ENCODE peak calls at places on chromosome 2, in nine cellular contexts. One of them, this sample, is unnamed.

GRCh38 chr2:55228224-55228563 is 3.9 kb downstream of the CLHC1 start:
- DNase-seq in stimulated activated CD4-positive, alpha-beta T cell treated with anti-CD3 and anti-CD28 coated beads, Interleukin-2, amount 100 ng/mL, for 48 hours: no peak
- DNase-seq in GM18507: no peak
- DNase-seq in pancreas: no peak
- DNase-seq in mucosa of gallbladder: no peak
- DNase-seq in anterior cingulate cortex: no peak
- DNase-seq in NCI-H526: no peak
- DNase-seq in amniotic stem cell: no peak
- DNase-seq in nephron progenitor cell: no peak
- DNase-seq in this sample: no peak

GRCh38 chr2:9533663-9534062 is 22.0 kb downstream of the ADAM17 start:
- DNase-seq in stimulated activated CD4-positive, alpha-beta T cell treated with anti-CD3 and anti-CD28 coated beads, Interleukin-2, amount 100 ng/mL, for 48 hours: no peak
- DNase-seq in GM18507: no peak
- DNase-seq in pancreas: no peak
- DNase-seq in mucosa of gallbladder: no peak
- DNase-seq in anterior cingulate cortex: no peak
- DNase-seq in NCI-H526: no peak
- DNase-seq in amniotic stem cell: no peak
- DNase-seq in nephron progenitor cell: no peak
- DNase-seq in this sample: no peak

GRCh38 chr2:170434900-170435640 is 257.1 kb downstream of the MYO3B start:
- DNase-seq in stimulated activated CD4-positive, alpha-beta T cell treated with anti-CD3 and anti-CD28 coated beads, Interleukin-2, amount 100 ng/mL, for 48 hours: no peak
- DNase-seq in GM18507: no peak
- DNase-seq in pancreas: no peak
- DNase-seq in mucosa of gallbladder: no peak
- DNase-seq in anterior cingulate cortex: no peak
- DNase-seq in NCI-H526: no peak
- DNase-seq in amniotic stem cell: no peak
- DNase-seq in nephron progenitor cell: no peak
- DNase-seq in this sample: no peak

GRCh38 chr2:64854773-64855237 is 134.4 kb upstream of the SLC1A4 start:
- DNase-seq in stimulated activated CD4-positive, alpha-beta T cell treated with anti-CD3 and anti-CD28 coated beads, Interleukin-2, amount 100 ng/mL, for 48 hours: no peak
- DNase-seq in GM18507: no peak
- DNase-seq in pancreas: no peak
- DNase-seq in mucosa of gallbladder: peak
- DNase-seq in anterior cingulate cortex: no peak
- DNase-seq in NCI-H526: no peak
- DNase-seq in amniotic stem cell: no peak
- DNase-seq in nephron progenitor cell: no peak
- DNase-seq in this sample: no peak

GRCh38 chr2:31138037-31138962 is at the start of gene GALNT14:
- DNase-seq in stimulated activated CD4-positive, alpha-beta T cell treated with anti-CD3 and anti-CD28 coated beads, Interleukin-2, amount 100 ng/mL, for 48 hours: peak
- DNase-seq in GM18507: no peak
- DNase-seq in pancreas: peak
- DNase-seq in mucosa of gallbladder: peak
- DNase-seq in anterior cingulate cortex: peak
- DNase-seq in NCI-H526: peak
- DNase-seq in amniotic stem cell: peak
- DNase-seq in nephron progenitor cell: peak
- DNase-seq in this sample: no peak

GRCh38 chr2:218857371-218858137 is 2.1 kb upstream of the WNT6 start:
- DNase-seq in stimulated activated CD4-positive, alpha-beta T cell treated with anti-CD3 and anti-CD28 coated beads, Interleukin-2, amount 100 ng/mL, for 48 hours: no peak
- DNase-seq in GM18507: no peak
- DNase-seq in pancreas: no peak
- DNase-seq in mucosa of gallbladder: no peak
- DNase-seq in anterior cingulate cortex: no peak
- DNase-seq in NCI-H526: no peak
- DNase-seq in amniotic stem cell: no peak
- DNase-seq in nephron progenitor cell: no peak
- DNase-seq in this sample: no peak

GRCh38 chr2:20617892-20618467 is 32.9 kb downstream of the HS1BP3 start:
- DNase-seq in stimulated activated CD4-positive, alpha-beta T cell treated with anti-CD3 and anti-CD28 coated beads, Interleukin-2, amount 100 ng/mL, for 48 hours: no peak
- DNase-seq in GM18507: no peak
- DNase-seq in pancreas: peak
- DNase-seq in mucosa of gallbladder: peak
- DNase-seq in anterior cingulate cortex: peak
- DNase-seq in NCI-H526: no peak
- DNase-seq in amniotic stem cell: peak
- DNase-seq in nephron progenitor cell: no peak
- DNase-seq in this sample: peak

GRCh38 chr2:105857076-105857740 is 112.5 kb downstream of the NCK2 start:
- DNase-seq in stimulated activated CD4-positive, alpha-beta T cell treated with anti-CD3 and anti-CD28 coated beads, Interleukin-2, amount 100 ng/mL, for 48 hours: no peak
- DNase-seq in GM18507: no peak
- DNase-seq in pancreas: no peak
- DNase-seq in mucosa of gallbladder: no peak
- DNase-seq in anterior cingulate cortex: peak
- DNase-seq in NCI-H526: no peak
- DNase-seq in amniotic stem cell: no peak
- DNase-seq in nephron progenitor cell: no peak
- DNase-seq in this sample: no peak

GRCh38 chr2:12321886-12322285 is 394.9 kb upstream of the TRIB2 start:
- DNase-seq in stimulated activated CD4-positive, alpha-beta T cell treated with anti-CD3 and anti-CD28 coated beads, Interleukin-2, amount 100 ng/mL, for 48 hours: no peak
- DNase-seq in GM18507: no peak
- DNase-seq in pancreas: no peak
- DNase-seq in mucosa of gallbladder: no peak
- DNase-seq in anterior cingulate cortex: no peak
- DNase-seq in NCI-H526: no peak
- DNase-seq in amniotic stem cell: no peak
- DNase-seq in nephron progenitor cell: no peak
- DNase-seq in this sample: no peak

GRCh38 chr2:19942199-19942598 is 40.4 kb upstream of the TTC32 start:
- DNase-seq in stimulated activated CD4-positive, alpha-beta T cell treated with anti-CD3 and anti-CD28 coated beads, Interleukin-2, amount 100 ng/mL, for 48 hours: no peak
- DNase-seq in GM18507: no peak
- DNase-seq in pancreas: no peak
- DNase-seq in mucosa of gallbladder: no peak
- DNase-seq in anterior cingulate cortex: no peak
- DNase-seq in NCI-H526: no peak
- DNase-seq in amniotic stem cell: no peak
- DNase-seq in nephron progenitor cell: no peak
- DNase-seq in this sample: no peak

GRCh38 chr2:23720705-23721453 is 206.0 kb downstream of the ATAD2B start:
- DNase-seq in stimulated activated CD4-positive, alpha-beta T cell treated with anti-CD3 and anti-CD28 coated beads, Interleukin-2, amount 100 ng/mL, for 48 hours: no peak
- DNase-seq in GM18507: no peak
- DNase-seq in pancreas: no peak
- DNase-seq in mucosa of gallbladder: no peak
- DNase-seq in anterior cingulate cortex: no peak
- DNase-seq in NCI-H526: no peak
- DNase-seq in amniotic stem cell: no peak
- DNase-seq in nephron progenitor cell: no peak
- DNase-seq in this sample: no peak

GRCh38 chr2:210617732-210618330 is 61.4 kb downstream of the CPS1 start:
- DNase-seq in stimulated activated CD4-positive, alpha-beta T cell treated with anti-CD3 and anti-CD28 coated beads, Interleukin-2, amount 100 ng/mL, for 48 hours: no peak
- DNase-seq in GM18507: peak
- DNase-seq in pancreas: peak
- DNase-seq in mucosa of gallbladder: peak
- DNase-seq in anterior cingulate cortex: no peak
- DNase-seq in NCI-H526: peak
- DNase-seq in amniotic stem cell: peak
- DNase-seq in nephron progenitor cell: no peak
- DNase-seq in this sample: no peak

GRCh38 chr2:43524180-43524965 is 71.5 kb downstream of the THADA start:
- DNase-seq in stimulated activated CD4-positive, alpha-beta T cell treated with anti-CD3 and anti-CD28 coated beads, Interleukin-2, amount 100 ng/mL, for 48 hours: no peak
- DNase-seq in GM18507: no peak
- DNase-seq in pancreas: no peak
- DNase-seq in mucosa of gallbladder: no peak
- DNase-seq in anterior cingulate cortex: no peak
- DNase-seq in NCI-H526: no peak
- DNase-seq in amniotic stem cell: no peak
- DNase-seq in nephron progenitor cell: no peak
- DNase-seq in this sample: no peak

GRCh38 chr2:225091336-225091735 is 49.1 kb upstream of the DOCK10 start:
- DNase-seq in stimulated activated CD4-positive, alpha-beta T cell treated with anti-CD3 and anti-CD28 coated beads, Interleukin-2, amount 100 ng/mL, for 48 hours: no peak
- DNase-seq in GM18507: no peak
- DNase-seq in pancreas: no peak
- DNase-seq in mucosa of gallbladder: no peak
- DNase-seq in anterior cingulate cortex: no peak
- DNase-seq in NCI-H526: no peak
- DNase-seq in amniotic stem cell: peak
- DNase-seq in nephron progenitor cell: no peak
- DNase-seq in this sample: peak

This sample was measured in BJ.